ENCODE peak calls at places on chromosomes 7 and 10, in seven cellular contexts. F, K, G, C, T, E and L are unnamed samples.

GRCh38 chr10:85280014-85280413 is 951.6 kb downstream of the CCSER2 start:
- DNase-seq in T (peak), C (no peak), G (no peak), E (peak), F (no peak), K (no peak), L (no peak)

GRCh38 chr10:3268025-3268424 is 95.4 kb upstream of the PITRM1 start:
- DNase-seq in G (no peak), F (no peak), K (no peak), E (no peak), T (no peak), C (no peak), L (no peak)

GRCh38 chr7:120831260-120831659 is 26.7 kb downstream of the TSPAN12 start:
- DNase-seq in T (no peak), K (no peak), G (no peak), C (no peak), E (no peak), F (no peak), L (no peak)

GRCh38 chr10:95697429-95697828 is 3.7 kb upstream of the TCTN3 start:
- DNase-seq in E (no peak), G (no peak), C (no peak), T (no peak), K (no peak), F (no peak), L (no peak)

GRCh38 chr7:70586822-70587221 is 545.1 kb upstream of the GALNT17 start:
- DNase-seq in C (no peak), G (no peak), T (no peak), E (no peak), F (no peak), K (no peak), L (no peak)

GRCh38 chr10:119104653-119105024 is 726 bp downstream of the DENND10 start:
- DNase-seq in K (peak), E (no peak), F (no peak), G (no peak), T (no peak), C (no peak), L (peak)

GRCh38 chr10:132675031-132675740 is 110.8 kb downstream of the NKX6-2 start:
- DNase-seq in T (no peak), F (no peak), E (no peak), C (no peak), G (no peak), K (no peak), L (peak)

GRCh38 chr7:19101911-19102310 is 15.5 kb downstream of the TWIST1 start:
- DNase-seq in T (no peak), G (peak), K (no peak), C (no peak), F (no peak), E (no peak), L (no peak)

GRCh38 chr10:93435061-93435491 is 47.1 kb downstream of the MYOF start:
- DNase-seq in T (no peak), E (no peak), K (no peak), G (no peak), C (no peak), F (no peak), L (peak)

GRCh38 chr10:96130326-96130758 is 245 bp downstream of the ZNF518A start:
- DNase-seq in K (peak), F (peak), T (peak), C (peak), E (peak), G (peak), L (peak)

GRCh38 chr7:985915-986741 is 3.1 kb downstream of the CYP2W1 start:
- DNase-seq in T (no peak), C (no peak), E (no peak), K (no peak), F (peak), G (no peak), L (no peak)

GRCh38 chr10:119284679-119285096 is 77.3 kb downstream of the GRK5 start:
- DNase-seq in F (no peak), E (no peak), G (no peak), C (peak), K (no peak), T (no peak), L (peak)

GRCh38 chr7:142808802-142809583 is 38.2 kb downstream of the PRSS2 start:
- DNase-seq in E (no peak), F (no peak), G (no peak), C (peak), T (no peak), K (peak), L (no peak)

GRCh38 chr7:55085511-55086412 is 66.9 kb downstream of the EGFR start:
- DNase-seq in G (no peak), E (no peak), T (no peak), F (no peak), C (no peak), K (no peak), L (no peak)

GRCh38 chr7:55305130-55305529 is 60.0 kb upstream of the LANCL2 start:
- DNase-seq in F (no peak), E (no peak), T (no peak), C (no peak), G (no peak), K (no peak), L (no peak)

GRCh38 chr7:91653257-91653656 is 227.2 kb downstream of the MTERF1 start:
- DNase-seq in F (no peak), G (no peak), K (no peak), C (no peak), E (no peak), T (no peak), L (no peak)

GRCh38 chr7:91657386-91658120 is 222.9 kb downstream of the MTERF1 start:
- DNase-seq in C (no peak), G (no peak), T (no peak), F (no peak), E (no peak), K (no peak), L (no peak)

GRCh38 chr7:91656486-91657237 is 223.8 kb downstream of the MTERF1 start:
- DNase-seq in C (no peak), F (peak), E (no peak), G (no peak), T (no peak), K (no peak), L (no peak)

GRCh38 chr7:91659096-91659495 is 221.4 kb downstream of the MTERF1 start:
- DNase-seq in G (no peak), E (no peak), F (no peak), K (no peak), T (no peak), C (no peak), L (no peak)

DNA sequence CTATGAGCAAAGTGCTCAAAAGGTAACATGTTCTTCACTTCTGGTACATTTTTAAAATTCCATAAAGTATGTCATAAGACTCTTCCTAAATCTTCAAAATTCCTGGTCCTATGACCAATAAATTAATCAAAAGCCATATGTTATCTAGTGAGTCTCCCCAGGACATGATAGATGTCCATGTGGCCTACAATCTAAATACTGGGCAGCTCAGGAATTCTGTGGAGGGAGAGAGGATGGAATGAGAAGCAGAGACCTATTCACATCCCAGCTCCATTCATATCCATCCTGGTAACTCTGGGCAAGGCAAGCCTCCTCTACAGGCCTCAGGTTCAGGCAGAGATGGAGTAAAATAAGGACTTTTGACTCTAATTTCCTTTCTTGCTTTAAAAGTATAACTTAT is 224.8 kb downstream of the MTERF1 start:
- DNase-seq in F (no peak), K (no peak), T (no peak), G (no peak), E (no peak), C (no peak), L (no peak)
- TF ChIP-seq POLR2AphosphoS5 in F (no peak), K (no peak), T (no peak), G (no peak), E (no peak), C (no peak), L (no peak)

GRCh38 chr7:28685660-28686417 is 272.3 kb downstream of the TRIL start:
- DNase-seq in F (no peak), G (peak), T (peak), C (peak), K (peak), E (peak), L (peak)
- TF ChIP-seq EP300 in F (no peak), G (no peak), T (no peak), C (peak), K (no peak), E (peak), L (peak)

GRCh38 chr7:5691536-5692090 is 89.8 kb downstream of the RNF216 start:
- DNase-seq in F (no peak), K (no peak), C (no peak), E (no peak), G (no peak), T (no peak), L (no peak)

GRCh38 chr7:5690931-5691461 is 90.5 kb downstream of the RNF216 start:
- DNase-seq in G (no peak), F (no peak), C (no peak), K (no peak), T (no peak), E (no peak), L (peak)

GRCh38 chr7:5693529-5693928 is 87.9 kb downstream of the RNF216 start:
- DNase-seq in C (no peak), K (no peak), T (peak), E (no peak), G (no peak), F (no peak), L (peak)

GRCh38 chr7:5692845-5693278 is 88.6 kb downstream of the RNF216 start:
- DNase-seq in C (no peak), T (no peak), E (no peak), K (no peak), G (no peak), F (no peak), L (no peak)

DNA sequence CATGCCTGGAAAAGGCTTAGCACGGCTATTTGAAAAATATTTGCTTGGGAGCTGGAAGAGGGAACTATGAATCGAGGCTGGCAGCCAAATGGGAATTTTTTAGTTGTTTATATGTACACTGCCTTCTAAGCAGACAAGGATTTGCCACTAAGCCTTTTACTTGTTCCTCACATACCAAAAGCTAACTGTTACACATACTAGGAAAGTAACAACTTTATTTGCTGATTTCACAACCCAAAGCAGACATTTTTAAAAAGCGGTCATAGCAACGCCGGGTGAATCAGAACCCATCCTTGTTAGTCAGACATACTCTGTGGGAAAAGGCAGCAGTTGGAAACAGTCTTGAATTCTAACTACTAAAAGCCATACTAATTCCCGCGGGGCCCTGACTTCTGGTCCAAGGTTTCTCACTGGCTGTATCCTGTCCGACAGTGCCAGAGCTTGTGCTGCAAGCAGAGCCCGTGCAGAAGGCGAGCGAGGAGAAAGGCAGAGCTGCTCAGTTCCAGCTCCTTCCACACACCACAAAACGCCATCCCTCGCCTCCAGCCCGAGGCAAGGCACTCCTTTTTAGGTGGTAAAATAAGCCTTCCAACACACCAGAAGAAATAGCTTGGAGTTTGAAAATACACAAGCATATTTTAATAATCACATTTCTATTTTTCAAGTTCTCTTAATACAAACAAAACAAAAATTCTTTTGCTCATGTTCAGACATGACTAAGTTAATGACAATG is 89.2 kb downstream of the RNF216 start:
- DNase-seq in F (no peak), T (peak), E (no peak), C (peak), G (peak), K (peak), L (peak)
- TF ChIP-seq POLR2AphosphoS5 in F (peak), T (no peak), E (no peak), C (peak), G (peak), K (peak), L (peak)

GRCh38 chr7:91941450-91941849 is 788 bp downstream of the AKAP9 start:
- DNase-seq in C (peak), K (peak), E (no peak), T (peak), F (no peak), G (no peak), L (no peak)
- TF ChIP-seq EP300 in C (no peak), K (no peak), E (no peak), T (no peak), F (no peak), G (no peak), L (no peak)

GRCh38 chr7:82317760-82318159 is 125.8 kb downstream of the CACNA2D1 start:
- DNase-seq in T (no peak), G (no peak), E (no peak), C (no peak), F (no peak), K (no peak), L (no peak)

GRCh38 chr7:82323806-82324205 is 119.8 kb downstream of the CACNA2D1 start:
- DNase-seq in T (no peak), K (no peak), C (no peak), F (no peak), G (no peak), E (no peak), L (no peak)

GRCh38 chr7:82325416-82325815 is 118.2 kb downstream of the CACNA2D1 start:
- DNase-seq in C (no peak), G (no peak), T (no peak), K (no peak), E (no peak), F (no peak), L (no peak)

GRCh38 chr7:82317257-82317721 is 126.3 kb downstream of the CACNA2D1 start:
- DNase-seq in G (no peak), C (no peak), K (no peak), F (no peak), E (no peak), T (no peak), L (no peak)

DNA sequence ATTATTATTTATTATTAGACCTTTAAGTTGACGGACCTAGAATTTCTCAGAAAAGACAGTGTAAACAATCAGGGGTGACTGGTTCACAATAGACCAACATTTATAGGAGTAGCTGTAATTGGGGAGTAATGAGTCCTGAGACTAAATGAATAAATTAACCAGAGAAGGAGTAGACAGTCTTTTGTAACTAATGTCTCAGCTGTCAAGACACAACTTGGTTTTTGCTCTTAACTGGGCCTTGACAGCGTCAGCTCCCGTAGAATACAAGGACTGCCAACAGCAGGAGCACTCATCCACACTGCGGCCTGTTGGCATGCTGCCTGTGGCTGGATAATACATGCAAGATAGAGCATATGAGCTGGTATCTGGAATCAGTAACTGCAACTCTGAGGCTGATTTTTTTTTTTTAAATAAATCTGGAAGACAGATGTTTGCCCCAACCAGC is 123.9 kb downstream of the CACNA2D1 start:
- DNase-seq in K (peak), G (no peak), F (no peak), E (no peak), C (peak), T (no peak), L (peak)
- TF ChIP-seq POLR2AphosphoS5 in K (peak), G (no peak), F (no peak), E (no peak), C (peak), T (no peak), L (peak)

GRCh38 chr7:4815609-4816418 is 40.4 kb downstream of the AP5Z1 start:
- DNase-seq in G (no peak), C (no peak), T (no peak), K (no peak), F (peak), E (no peak), L (no peak)

GRCh38 chr7:4815121-4815520 is 39.7 kb downstream of the AP5Z1 start:
- DNase-seq in T (no peak), F (peak), G (no peak), E (no peak), C (no peak), K (no peak), L (no peak)

GRCh38 chr7:4818000-4818794 is 42.8 kb downstream of the AP5Z1 start:
- DNase-seq in G (no peak), K (no peak), T (no peak), C (no peak), F (peak), E (no peak), L (no peak)

GRCh38 chr7:4817178-4817905 is 41.9 kb downstream of the AP5Z1 start:
- DNase-seq in K (no peak), F (peak), T (no peak), G (no peak), E (no peak), C (no peak), L (no peak)

GRCh38 chr7:4816419-4817080 is 41.1 kb downstream of the AP5Z1 start:
- DNase-seq in G (no peak), E (no peak), K (no peak), F (peak), T (no peak), C (no peak), L (no peak)
- TF ChIP-seq EP300 in G (no peak), E (no peak), K (no peak), F (no peak), T (no peak), C (no peak), L (no peak)